ENCODE peak calls at places on chromosome X, in six cellular contexts. K, R, O, I, B and Z are unnamed samples.

GRCh38 chrX:40644821-40645358 is 2.5 kb downstream of the CXorf38 start:
- DNase-seq in I (no peak), K (peak), R (peak), B (peak), O (peak), Z (peak)

GRCh38 chrX:40176256-40176978 is 78.7 kb upstream of the BCOR start:
- DNase-seq in B (no peak), K (peak), I (peak), R (peak), O (peak), Z (peak)

GRCh38 chrX:140817943-140818342 is 108.4 kb downstream of the LINC00632 start:
- DNase-seq in K (no peak), R (no peak), I (no peak), B (peak), O (no peak), Z (no peak)

GRCh38 chrX:6545712-6546111 is 10.8 kb upstream of the VCX3A start:
- DNase-seq in I (no peak), O (no peak), B (no peak), R (no peak), K (no peak), Z (no peak)

GRCh38 chrX:40090050-40090804 is 7.5 kb downstream of the BCOR start:
- DNase-seq in R (no peak), K (peak), I (no peak), B (no peak), O (no peak), Z (no peak)

GRCh38 chrX:16138108-16138427 is 14.7 kb downstream of the GRPR start:
- DNase-seq in I (no peak), B (no peak), O (no peak), R (peak), K (no peak), Z (peak)

GRCh38 chrX:49919617-49920016 is 2.8 kb upstream of the CLCN5 start:
- DNase-seq in I (peak), R (no peak), K (peak), O (peak), B (no peak), Z (no peak)

GRCh38 chrX:154490021-154490413 is 412 bp downstream of the SLC10A3 start:
- DNase-seq in K (no peak), O (no peak), I (no peak), B (no peak), R (no peak), Z (no peak)

GRCh38 chrX:68462653-68463052 is 29.4 kb upstream of the OPHN1 start:
- DNase-seq in I (no peak), O (no peak), B (no peak), K (peak), R (no peak), Z (no peak)

GRCh38 chrX:9882669-9883446 is 84.3 kb upstream of the CLDN34 start:
- DNase-seq in O (no peak), I (no peak), B (no peak), R (no peak), K (no peak), Z (no peak)

GRCh38 chrX:545488-545887 is 85.1 kb upstream of the SHOX start:
- DNase-seq in K (no peak), O (no peak), R (no peak), I (no peak), B (no peak), Z (no peak)

GRCh38 chrX:153830632-153831434 is 489 bp upstream of the PDZD4 start:
- DNase-seq in B (no peak), O (no peak), R (no peak), K (no peak), I (no peak), Z (no peak)

GRCh38 chrX:102610905-102611304 is 11.6 kb downstream of the ARMCX5 start:
- DNase-seq in I (no peak), O (no peak), B (no peak), K (no peak), R (no peak), Z (no peak)

GRCh38 chrX:49198540-49199314 is 1.3 kb downstream of the SYP start:
- DNase-seq in I (no peak), K (no peak), R (no peak), O (no peak), B (no peak), Z (no peak)

GRCh38 chrX:63506320-63506719 is 155.2 kb upstream of the SPIN4 start:
- DNase-seq in O (no peak), K (no peak), R (peak), I (no peak), B (no peak), Z (no peak)

GRCh38 chrX:27728291-27728690 is 79.5 kb upstream of the MAGEB10 start:
- DNase-seq in K (no peak), I (no peak), B (no peak), R (no peak), O (no peak), Z (no peak)

GRCh38 chrX:136920001-136920400 is 39.5 kb upstream of the RBMX start:
- DNase-seq in R (no peak), K (no peak), O (no peak), I (no peak), B (no peak), Z (no peak)

GRCh38 chrX:44828008-44828605 is 15.7 kb upstream of the DUSP21 start:
- DNase-seq in R (no peak), I (no peak), K (no peak), B (peak), O (no peak), Z (no peak)

GRCh38 chrX:68079961-68080360 is 353.3 kb downstream of the OPHN1 start:
- DNase-seq in B (no peak), I (no peak), R (no peak), O (no peak), K (no peak), Z (no peak)

GRCh38 chrX:9171841-9172240 is 137.9 kb upstream of the FAM9B start:
- DNase-seq in B (no peak), K (no peak), R (no peak), I (no peak), O (no peak), Z (no peak)

GRCh38 chrX:17298564-17298963 is 76.4 kb upstream of the NHS start:
- DNase-seq in O (no peak), I (no peak), B (no peak), K (no peak), R (no peak), Z (no peak)

GRCh38 chrX:30870572-30870971 is 18.5 kb downstream of the TAB3 start:
- DNase-seq in O (no peak), B (no peak), K (no peak), I (no peak), R (no peak), Z (no peak)

GRCh38 chrX:112865464-112866025 is 24.9 kb upstream of the AMOT start:
- DNase-seq in K (no peak), I (no peak), B (no peak), O (no peak), R (no peak), Z (no peak)

GRCh38 chrX:10519278-10519677 is 101.1 kb downstream of the MID1 start:
- DNase-seq in I (no peak), B (no peak), R (no peak), O (no peak), K (no peak), Z (no peak)

GRCh38 chrX:53153581-53153980 is 59.6 kb downstream of the KANTR start:
- DNase-seq in K (no peak), R (no peak), O (no peak), B (no peak), I (no peak), Z (no peak)

GRCh38 chrX:138150709-138151108 is 560.8 kb downstream of the FGF13 start:
- DNase-seq in R (no peak), I (no peak), K (no peak), B (no peak), O (no peak), Z (no peak)

GRCh38 chrX:17036172-17036961 is 89.9 kb downstream of the REPS2 start:
- DNase-seq in R (no peak), K (no peak), I (no peak), B (no peak), O (no peak), Z (no peak)

GRCh38 chrX:96909291-96909690 is 25.6 kb downstream of the RPA4 start:
- DNase-seq in I (no peak), K (no peak), R (no peak), B (no peak), O (no peak), Z (no peak)

GRCh38 chrX:22629105-22629725 is 356.5 kb downstream of the CBLL2 start:
- DNase-seq in B (no peak), O (no peak), I (no peak), K (no peak), R (no peak), Z (no peak)

GRCh38 chrX:40727093-40727492 is 8.2 kb downstream of the MED14 start:
- DNase-seq in I (no peak), O (no peak), R (no peak), K (no peak), B (no peak), Z (no peak)

GRCh38 chrX:139297638-139298037 is 232.9 kb upstream of the F9 start:
- DNase-seq in O (no peak), I (no peak), K (no peak), B (no peak), R (no peak), Z (no peak)

GRCh38 chrX:46251755-46252154 is 293.5 kb downstream of the ZNF674 start:
- DNase-seq in O (no peak), I (no peak), R (no peak), K (no peak), B (no peak), Z (no peak)

GRCh38 chrX:50812995-50813842 is 775 bp downstream of the SHROOM4 start:
- DNase-seq in O (no peak), R (no peak), I (no peak), K (no peak), B (no peak), Z (no peak)

GRCh38 chrX:111039606-111040005 is 56.4 kb upstream of the PAK3 start:
- DNase-seq in R (no peak), I (no peak), K (no peak), B (no peak), O (no peak), Z (no peak)

GRCh38 chrX:135923353-135923752 is 29.8 kb downstream of the SAGE1 start:
- DNase-seq in O (no peak), I (no peak), B (no peak), R (no peak), K (no peak), Z (no peak)

GRCh38 chrX:51837926-51838325 is 55.5 kb upstream of the MAGED1 start:
- DNase-seq in O (no peak), B (no peak), R (no peak), K (no peak), I (no peak), Z (no peak)